ENCODE peak calls at places on chromosomes 2 and 18, in four cellular contexts. C, D, E and J are unnamed samples.
A peak's percentile ranks its signal among the peaks of the same experiment; 100 is the strongest.

GRCh38 chr18:13245481-13246000 is 27.0 kb downstream of the LDLRAD4 start:
- DNase-seq in E (no peak), C (peak; percentile 44), D (no peak), J (no peak)

GRCh38 chr18:42480521-42480920 is 525.5 kb downstream of the PIK3C3 start:
- DNase-seq in E (no peak), C (no peak), D (no peak), J (no peak)

GRCh38 chr2:156333951-156334495 is 1.5 kb upstream of the NR4A2 start:
- DNase-seq in D (peak; percentile 79), C (peak; percentile 70), E (peak; percentile 58), J (peak; percentile 91)

GRCh38 chr18:74775239-74775638 is 177.6 kb downstream of the ZNF407 start:
- DNase-seq in D (no peak), C (no peak), E (peak; percentile 98), J (peak; percentile 70)

GRCh38 chr2:183123959-183124221 is 353 bp upstream of the NUP35 start:
- DNase-seq in C (no peak), E (no peak), D (no peak), J (no peak)

GRCh38 chr2:73892631-73893329 is at the start of gene ACTG2:
- DNase-seq in E (peak; percentile 91), D (no peak), C (no peak), J (no peak)

GRCh38 chr18:41719808-41720207 is 235.2 kb upstream of the PIK3C3 start:
- DNase-seq in E (no peak), D (peak; percentile 5), C (no peak), J (no peak)

GRCh38 chr2:113831156-113831555 is 58.7 kb upstream of the ACTR3 start:
- DNase-seq in D (peak; percentile 38), E (peak; percentile 13), C (no peak), J (peak; percentile 51)

GRCh38 chr2:46010925-46011490 is 286.2 kb upstream of the EPAS1 start:
- DNase-seq in C (no peak), D (peak; percentile 57), E (peak; percentile 74), J (no peak)

GRCh38 chr2:109183871-109184270 is 54.9 kb downstream of the SH3RF3 start:
- DNase-seq in E (no peak), C (no peak), D (no peak), J (no peak)

GRCh38 chr2:44974064-44974715 is 32.7 kb downstream of the SIX3 start:
- DNase-seq in C (peak; percentile 35), E (peak; percentile 37), D (peak; percentile 58), J (peak; percentile 82)

GRCh38 chr2:139585133-139585532 is 804.9 kb upstream of the NXPH2 start:
- DNase-seq in C (no peak), D (no peak), E (no peak), J (no peak)

GRCh38 chr2:96832751-96833507 is 10.9 kb downstream of the ANKRD23 start:
- DNase-seq in C (no peak), D (peak; percentile 66), E (peak; percentile 64), J (peak; percentile 76)

DNA sequence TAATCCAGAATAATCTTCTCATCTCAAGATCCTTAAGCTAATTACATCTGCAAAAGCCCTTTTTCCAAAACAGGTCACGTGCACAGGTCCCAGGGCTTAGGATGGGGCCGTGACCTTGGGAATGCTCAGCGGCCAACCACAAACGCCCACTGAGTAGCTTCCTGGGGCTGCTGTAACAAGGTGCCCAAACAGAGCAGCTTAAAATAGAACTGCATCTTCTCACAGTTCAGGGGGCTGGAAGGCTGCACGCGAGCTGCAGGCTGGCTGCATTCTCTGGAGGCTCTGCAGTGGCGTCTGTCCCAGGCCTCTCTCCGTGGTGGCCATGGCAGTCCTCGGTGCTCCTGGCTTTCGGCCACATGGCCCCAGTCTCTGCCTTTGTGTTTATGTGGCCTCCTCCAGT is 31.9 kb downstream of the ADI1 start:
- DNase-seq in E (no peak), D (no peak), C (no peak), J (no peak)
- H3K4me3 ChIP-seq in E (no peak overlapping the region), D (no peak overlapping the region), C (no peak overlapping the region), J (no peak overlapping the region)

GRCh38 chr2:212181646-212182045 is 357.0 kb downstream of the ERBB4 start:
- DNase-seq in C (no peak), E (no peak), D (no peak), J (no peak)

GRCh38 chr2:212176151-212176550 is 362.5 kb downstream of the ERBB4 start:
- DNase-seq in C (no peak), D (peak; percentile 7), E (no peak), J (no peak)

GRCh38 chr2:212180684-212181083 is 357.9 kb downstream of the ERBB4 start:
- DNase-seq in E (no peak), C (no peak), D (no peak), J (no peak)

GRCh38 chr2:212173771-212174510 is 364.7 kb downstream of the ERBB4 start:
- DNase-seq in D (no peak), C (no peak), E (peak; percentile 19), J (peak; percentile 3)

DNA sequence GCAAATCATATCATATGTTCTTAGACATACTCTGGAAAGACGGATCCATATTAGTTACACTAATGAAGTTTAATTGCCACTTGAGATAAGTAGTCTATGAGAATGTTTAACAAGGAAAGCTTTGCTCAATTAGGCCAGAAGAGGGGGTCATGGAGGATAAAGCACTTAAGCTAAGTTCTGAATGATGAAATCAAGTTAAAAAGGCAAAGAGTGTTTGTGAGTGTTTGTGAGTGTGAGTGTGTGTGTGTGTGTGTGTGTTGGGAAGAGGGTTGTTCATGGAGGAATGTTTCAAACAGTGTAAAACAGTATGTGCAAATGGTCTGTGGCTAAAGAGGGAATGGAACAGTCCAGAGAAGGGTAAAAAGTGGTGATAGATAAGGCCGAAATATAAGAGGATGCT is 360.9 kb downstream of the ERBB4 start:
- DNase-seq in D (no peak), E (peak; percentile 0), C (no peak), J (peak; percentile 6)
- TF ChIP-seq CTCF in D (no peak), E (no peak), C (no peak), J (no peak)

DNA sequence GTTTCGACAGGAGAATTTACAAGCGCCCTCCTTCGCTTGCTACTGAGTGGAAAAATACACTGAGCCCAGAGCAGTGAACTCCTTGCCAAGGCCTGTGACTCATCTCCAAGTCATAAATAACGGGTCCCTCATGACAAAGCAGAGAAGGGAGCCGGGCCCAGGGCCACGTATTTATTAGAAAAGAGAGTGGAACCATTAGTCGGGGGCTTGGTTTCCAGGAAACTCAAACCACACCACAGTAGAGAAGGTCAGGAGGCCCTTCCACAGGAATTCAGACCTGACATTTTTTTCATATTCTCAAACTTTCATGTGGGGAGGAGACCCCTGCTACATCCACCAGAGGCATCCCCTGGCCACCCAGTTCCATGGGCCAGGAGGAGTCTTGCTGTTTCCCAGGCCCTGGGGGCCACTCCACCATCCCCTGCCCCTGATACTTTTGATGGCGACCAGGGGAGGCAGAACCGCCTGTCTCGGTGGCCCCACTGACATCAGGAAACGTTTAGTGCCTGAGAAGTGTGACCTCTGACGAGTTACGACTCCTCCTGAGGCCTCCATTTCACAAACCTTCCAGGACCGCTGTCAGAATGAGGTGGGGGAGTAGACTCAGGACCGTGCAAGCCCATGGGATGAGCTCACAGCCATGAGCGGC is 289.7 kb downstream of the DYSF start:
- DNase-seq in E (peak; percentile 86), C (peak; percentile 59), D (peak; percentile 82), J (peak; percentile 78)
- H3K4me3 ChIP-seq in E (no peak overlapping the region), C (no peak overlapping the region), D (no peak overlapping the region), J (no peak overlapping the region)

GRCh38 chr18:7684357-7684756 is 117.2 kb downstream of the PTPRM start:
- DNase-seq in D (no peak), E (no peak), C (no peak), J (no peak)

GRCh38 chr18:7691206-7691605 is 124.1 kb downstream of the PTPRM start:
- DNase-seq in E (no peak), C (no peak), D (no peak), J (no peak)

GRCh38 chr18:7684966-7685365 is 117.8 kb downstream of the PTPRM start:
- DNase-seq in E (no peak), D (no peak), C (no peak), J (no peak)

GRCh38 chr18:7683753-7684152 is 116.6 kb downstream of the PTPRM start:
- DNase-seq in E (no peak), D (no peak), C (no peak), J (no peak)

DNA sequence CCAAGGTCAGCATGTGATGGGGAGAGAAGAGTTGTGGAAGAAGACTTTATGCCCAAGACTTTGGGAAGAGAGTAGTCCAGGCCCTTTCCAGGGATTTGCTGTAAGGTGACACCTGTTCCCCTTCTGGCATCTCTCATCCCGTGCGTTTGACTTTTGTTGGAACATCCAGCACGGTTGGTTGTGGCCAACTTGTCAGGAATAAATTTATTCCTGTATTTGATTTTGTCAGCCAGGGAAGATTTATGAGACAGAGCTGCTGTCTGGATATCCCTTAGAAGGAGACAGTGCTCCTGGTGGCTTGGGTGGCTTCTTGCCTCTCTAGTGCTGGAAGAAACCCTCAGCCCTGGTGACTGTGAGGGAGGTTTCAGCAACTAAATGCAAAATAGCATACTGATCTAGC is 121.5 kb downstream of the PTPRM start:
- DNase-seq in E (no peak), D (no peak), C (no peak), J (no peak)
- TF ChIP-seq CTCF in E (no peak), D (no peak), C (no peak), J (no peak)

DNA sequence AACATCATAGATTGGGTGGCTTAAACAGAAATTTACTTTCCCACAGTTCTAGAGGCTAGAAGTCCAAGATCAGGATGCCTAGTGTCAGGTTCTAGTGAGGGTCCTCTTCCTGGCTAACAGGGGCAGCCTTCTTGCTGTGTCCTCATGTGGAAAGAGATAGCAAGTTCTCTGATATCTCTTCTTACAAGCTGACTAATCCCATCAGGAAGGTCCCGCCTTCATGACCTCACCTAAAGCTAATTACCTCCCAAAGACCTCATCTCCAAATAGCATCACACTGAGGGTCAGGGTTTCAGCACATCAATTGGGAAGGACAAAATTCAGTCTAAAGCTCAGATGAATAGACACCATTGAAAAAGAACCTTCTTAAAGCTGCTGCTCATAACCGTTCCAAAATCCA is 22.9 kb downstream of the ACVR1 start:
- DNase-seq in D (no peak), C (no peak), E (no peak), J (peak; percentile 44)
- H3K4me3 ChIP-seq in D (no peak overlapping the region), C (no peak overlapping the region), E (no peak overlapping the region), J (no peak overlapping the region)

DNA sequence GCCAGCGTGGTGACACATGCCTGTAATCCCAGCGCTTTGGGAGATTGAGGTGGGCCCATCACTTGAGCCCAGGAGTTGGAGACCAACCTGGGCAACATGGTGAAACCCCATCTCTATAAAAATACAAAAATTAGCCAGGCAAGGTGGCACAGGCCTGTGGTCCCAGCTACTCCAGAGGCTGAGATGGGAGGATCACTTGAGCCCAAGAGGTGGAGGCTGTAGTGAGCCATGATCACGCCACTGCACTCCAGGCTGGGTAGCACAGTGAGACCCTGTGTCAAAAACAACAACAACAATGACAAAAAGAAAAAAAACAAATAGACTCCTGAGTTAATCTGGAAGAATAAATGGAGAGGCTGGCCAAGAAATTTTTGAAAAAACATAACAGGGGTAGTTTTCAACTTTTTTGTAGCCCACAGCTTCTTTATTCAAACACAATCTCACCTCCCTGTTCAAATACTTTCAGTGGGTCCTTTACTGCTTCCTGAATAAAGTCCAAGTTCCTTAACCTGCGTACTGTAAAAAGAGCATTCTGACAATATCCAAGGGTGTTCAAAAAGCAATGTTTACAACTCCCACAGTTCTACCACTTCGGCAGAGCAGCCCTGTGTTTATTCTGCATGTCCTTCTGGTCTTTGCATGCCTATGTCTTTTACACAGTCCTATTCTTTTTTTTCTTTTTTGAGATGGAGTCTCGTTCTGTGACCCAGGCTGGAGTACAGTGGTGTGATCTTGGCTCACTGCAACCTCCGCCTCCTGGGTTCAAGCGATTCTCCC is 53.5 kb downstream of the LRRFIP1 start:
- DNase-seq in D (no peak), E (no peak), C (peak; percentile 25), J (no peak)
- TF ChIP-seq CTCF in D (no peak), E (no peak), C (no peak), J (no peak)